ENCODE peak calls at places on chromosome 1, in nine cellular contexts. V is SK-N-SH, I is EL, J is NCI-H2107, L is progenitor cell of endocrine pancreas, U is ureter, T is aorta, G is left ventricle myocardium superior, S is activated T-helper 1 cell treated with Interleukin-2 at 50 U/mL for 16 hours. F is an unnamed sample.

GRCh38 chr1:184208622-184209021 is 157.1 kb downstream of the TSEN15 start:
- DNase-seq in V (no peak), I (no peak), J (no peak), L (no peak), U (no peak), T (no peak), G (no peak), S (no peak), F (no peak)

GRCh38 chr1:77744576-77744975 is 15.1 kb downstream of the USP33 start:
- DNase-seq in V (no peak), I (no peak), J (no peak), L (no peak), U (no peak), T (no peak), G (no peak), S (no peak), F (no peak)

GRCh38 chr1:91755176-91755575 is 130.8 kb downstream of the TGFBR3 start:
- DNase-seq in V (no peak), I (no peak), J (no peak), L (no peak), U (no peak), T (no peak), G (peak), S (no peak), F (no peak)

GRCh38 chr1:181632960-181633359 is 149.6 kb downstream of the CACNA1E start:
- DNase-seq in V (no peak), I (no peak), J (no peak), L (no peak), U (no peak), T (no peak), G (no peak), S (no peak), F (no peak)

GRCh38 chr1:226654046-226654445 is 85.0 kb downstream of the ITPKB start:
- DNase-seq in V (no peak), I (peak), J (no peak), L (no peak), U (no peak), T (peak), G (no peak), S (no peak), F (no peak)

GRCh38 chr1:238052496-238053266 is 162.0 kb upstream of the ZP4 start:
- DNase-seq in V (no peak), I (peak), J (no peak), L (no peak), U (no peak), T (no peak), G (no peak), S (no peak), F (no peak)

GRCh38 chr1:243748706-243749283 is 101.2 kb downstream of the AKT3 start:
- DNase-seq in V (peak), I (peak), J (peak), L (no peak), U (no peak), T (no peak), G (no peak), S (no peak), F (peak)

GRCh38 chr1:60547821-60548220 is 474.3 kb upstream of the C1orf87 start:
- DNase-seq in V (no peak), I (no peak), J (no peak), L (no peak), U (no peak), T (peak), G (no peak), S (no peak), F (no peak)

GRCh38 chr1:21783679-21784603 is 992 bp upstream of the USP48 start:
- DNase-seq in V (peak), I (no peak), J (no peak), L (peak), U (no peak), T (peak), G (peak), S (no peak), F (no peak)

GRCh38 chr1:1440262-1440772 is 4.8 kb downstream of the VWA1 start:
- DNase-seq in V (peak), I (no peak), J (no peak), L (no peak), U (no peak), T (no peak), G (no peak), S (no peak), F (no peak)

GRCh38 chr1:6359568-6360496 is 33.7 kb downstream of the ACOT7 start:
- DNase-seq in V (peak), I (peak), J (no peak), L (no peak), U (peak), T (peak), G (peak), S (peak), F (no peak)

GRCh38 chr1:13792429-13792828 is 92.4 kb downstream of the PRDM2 start:
- DNase-seq in V (no peak), I (peak), J (no peak), L (no peak), U (no peak), T (no peak), G (no peak), S (no peak), F (no peak)

GRCh38 chr1:56539403-56539802 is 40.0 kb downstream of the PLPP3 start:
- DNase-seq in V (no peak), I (no peak), J (no peak), L (no peak), U (no peak), T (no peak), G (no peak), S (no peak), F (no peak)

GRCh38 chr1:35725591-35725990 is 6.9 kb upstream of the C1orf216 start:
- DNase-seq in V (no peak), I (no peak), J (no peak), L (no peak), U (no peak), T (no peak), G (no peak), S (no peak), F (no peak)

GRCh38 chr1:170562644-170563338 is 30.8 kb downstream of the GORAB start:
- DNase-seq in V (peak), I (peak), J (no peak), L (no peak), U (peak), T (peak), G (peak), S (no peak), F (no peak)

GRCh38 chr1:246987083-246987690 is 20.7 kb downstream of the ZNF695 start:
- DNase-seq in V (no peak), I (peak), J (no peak), L (no peak), U (no peak), T (no peak), G (no peak), S (no peak), F (no peak)

GRCh38 chr1:185244015-185244747 is 72.9 kb downstream of the IVNS1ABP start:
- DNase-seq in V (no peak), I (peak), J (no peak), L (no peak), U (no peak), T (no peak), G (no peak), S (no peak), F (no peak)

GRCh38 chr1:244154882-244155531 is 103.9 kb downstream of the ZBTB18 start:
- DNase-seq in V (peak), I (no peak), J (no peak), L (no peak), U (no peak), T (no peak), G (no peak), S (no peak), F (no peak)

GRCh38 chr1:195715652-195716051 is 892.6 kb downstream of the KCNT2 start:
- DNase-seq in V (no peak), I (no peak), J (no peak), L (no peak), U (no peak), T (no peak), G (no peak), S (no peak), F (no peak)

GRCh38 chr1:66571789-66572188 is 37.8 kb downstream of the SGIP1 start:
- DNase-seq in V (no peak), I (peak), J (no peak), L (no peak), U (no peak), T (no peak), G (no peak), S (no peak), F (no peak)

GRCh38 chr1:2911391-2912178 is 109.7 kb upstream of the ACTRT2 start:
- DNase-seq in V (peak), I (no peak), J (no peak), L (no peak), U (no peak), T (no peak), G (no peak), S (no peak), F (no peak)

GRCh38 chr1:55746710-55747109 is 531.5 kb upstream of the USP24 start:
- DNase-seq in V (no peak), I (no peak), J (no peak), L (no peak), U (no peak), T (no peak), G (no peak), S (no peak), F (no peak)

GRCh38 chr1:107496002-107496401 is 355.2 kb downstream of the NTNG1 start:
- DNase-seq in V (no peak), I (no peak), J (peak), L (no peak), U (no peak), T (no peak), G (no peak), S (no peak), F (no peak)

GRCh38 chr1:147567594-147568381 is 26.5 kb downstream of the BCL9 start:
- DNase-seq in V (no peak), I (no peak), J (no peak), L (no peak), U (no peak), T (no peak), G (no peak), S (no peak), F (no peak)

GRCh38 chr1:93965888-93966287 is 56.7 kb upstream of the GCLM start:
- DNase-seq in V (no peak), I (no peak), J (no peak), L (no peak), U (no peak), T (no peak), G (no peak), S (no peak), F (no peak)

GRCh38 chr1:164660415-164661174 is 101.6 kb downstream of the PBX1 start:
- DNase-seq in V (no peak), I (peak), J (peak), L (no peak), U (no peak), T (no peak), G (no peak), S (no peak), F (no peak)

GRCh38 chr1:35466120-35466519 is 91.1 kb downstream of the KIAA0319L start:
- DNase-seq in V (no peak), I (no peak), J (no peak), L (no peak), U (no peak), T (no peak), G (no peak), S (no peak), F (no peak)

GRCh38 chr1:11826946-11827345 is 20.6 kb downstream of the NPPA start:
- DNase-seq in V (no peak), I (no peak), J (no peak), L (no peak), U (no peak), T (no peak), G (no peak), S (no peak), F (no peak)

GRCh38 chr1:61956012-61956645 is 213.8 kb downstream of the PATJ start:
- DNase-seq in V (no peak), I (no peak), J (no peak), L (no peak), U (no peak), T (no peak), G (no peak), S (no peak), F (no peak)

GRCh38 chr1:89524369-89525168 is at the start of gene LRRC8B:
- DNase-seq in V (peak), I (peak), J (peak), L (peak), U (peak), T (peak), G (peak), S (peak), F (no peak)

GRCh38 chr1:147545133-147545532 is 3.8 kb downstream of the BCL9 start:
- DNase-seq in V (no peak), I (peak), J (peak), L (no peak), U (peak), T (peak), G (no peak), S (peak), F (no peak)

GRCh38 chr1:7585216-7585907 is 185.7 kb upstream of the VAMP3 start:
- DNase-seq in V (no peak), I (no peak), J (no peak), L (no peak), U (no peak), T (peak), G (no peak), S (no peak), F (no peak)

GRCh38 chr1:228163004-228163753 is 2.4 kb upstream of the IBA57 start:
- DNase-seq in V (no peak), I (peak), J (no peak), L (no peak), U (peak), T (no peak), G (peak), S (no peak), F (no peak)

GRCh38 chr1:153658400-153659174 is at the start of gene SNAPIN:
- DNase-seq in V (peak), I (peak), J (peak), L (peak), U (peak), T (peak), G (peak), S (peak), F (peak)

GRCh38 chr1:36182734-36183133 is 26.8 kb downstream of the MAP7D1 start:
- DNase-seq in V (no peak), I (no peak), J (no peak), L (no peak), U (no peak), T (no peak), G (no peak), S (no peak), F (peak)

GRCh38 chr1:223010552-223011229 is 132.4 kb downstream of the TLR5 start:
- DNase-seq in V (no peak), I (no peak), J (peak), L (no peak), U (no peak), T (no peak), G (no peak), S (no peak), F (no peak)

GRCh38 chr1:19926296-19927129 is 3.1 kb upstream of the PLA2G2E start:
- DNase-seq in V (no peak), I (no peak), J (no peak), L (no peak), U (no peak), T (no peak), G (no peak), S (no peak), F (no peak)

GRCh38 chr1:85330711-85331290 is 54.4 kb upstream of the BCL10 start:
- DNase-seq in V (no peak), I (peak), J (no peak), L (no peak), U (no peak), T (peak), G (no peak), S (no peak), F (no peak)

GRCh38 chr1:115679141-115679611 is 37.4 kb downstream of the VANGL1 start:
- DNase-seq in V (no peak), I (peak), J (no peak), L (no peak), U (peak), T (peak), G (peak), S (no peak), F (no peak)

GRCh38 chr1:46459315-46459714 is 30.3 kb upstream of the DMBX1 start:
- DNase-seq in V (no peak), I (no peak), J (no peak), L (no peak), U (no peak), T (no peak), G (no peak), S (no peak), F (no peak)